ENCODE peak calls at places on chromosomes 11 and 22, in six cellular contexts. One of them, this sample, is unnamed.

GRCh38 chr11:2922635-2923034 is 6.6 kb downstream of the PHLDA2 start:
- DNase-seq in D341Med: no peak
- DNase-seq in LoVo: no peak
- DNase-seq in lower leg skin: no peak
- DNase-seq in activated effector memory CD4-positive, alpha-beta T cell treated with Interleukin-2 at 50 U/mL for 16 hours: no peak
- DNase-seq in pons: no peak
- DNase-seq in this sample: no peak

GRCh38 chr11:46315033-46315738 is 32.1 kb upstream of the DGKZ start:
- DNase-seq in D341Med: peak
- DNase-seq in LoVo: peak
- DNase-seq in lower leg skin: no peak
- DNase-seq in activated effector memory CD4-positive, alpha-beta T cell treated with Interleukin-2 at 50 U/mL for 16 hours: peak
- DNase-seq in pons: no peak
- DNase-seq in this sample: peak

GRCh38 chr22:29700206-29700948 is 19.4 kb upstream of the CABP7 start:
- DNase-seq in D341Med: no peak
- DNase-seq in LoVo: no peak
- DNase-seq in lower leg skin: no peak
- DNase-seq in activated effector memory CD4-positive, alpha-beta T cell treated with Interleukin-2 at 50 U/mL for 16 hours: no peak
- DNase-seq in pons: no peak
- DNase-seq in this sample: no peak

GRCh38 chr11:115659061-115659963 is 155.1 kb upstream of the CADM1 start:
- DNase-seq in D341Med: peak
- DNase-seq in LoVo: no peak
- DNase-seq in lower leg skin: no peak
- DNase-seq in activated effector memory CD4-positive, alpha-beta T cell treated with Interleukin-2 at 50 U/mL for 16 hours: no peak
- DNase-seq in pons: no peak
- DNase-seq in this sample: peak

GRCh38 chr11:59216654-59217640 is 4.2 kb upstream of the MPEG1 start:
- DNase-seq in D341Med: no peak
- DNase-seq in LoVo: peak
- DNase-seq in lower leg skin: peak
- DNase-seq in activated effector memory CD4-positive, alpha-beta T cell treated with Interleukin-2 at 50 U/mL for 16 hours: no peak
- DNase-seq in pons: peak
- DNase-seq in this sample: no peak

GRCh38 chr22:48152916-48153315 is 1390.5 kb downstream of the TBC1D22A start:
- DNase-seq in D341Med: no peak
- DNase-seq in LoVo: no peak
- DNase-seq in lower leg skin: no peak
- DNase-seq in activated effector memory CD4-positive, alpha-beta T cell treated with Interleukin-2 at 50 U/mL for 16 hours: no peak
- DNase-seq in pons: no peak
- DNase-seq in this sample: no peak

GRCh38 chr11:30852091-30852490 is 265.9 kb upstream of the MPPED2 start:
- DNase-seq in D341Med: no peak
- DNase-seq in LoVo: no peak
- DNase-seq in lower leg skin: no peak
- DNase-seq in activated effector memory CD4-positive, alpha-beta T cell treated with Interleukin-2 at 50 U/mL for 16 hours: no peak
- DNase-seq in pons: no peak
- DNase-seq in this sample: no peak

GRCh38 chr11:116558504-116559252 is 214.1 kb downstream of the BUD13 start:
- DNase-seq in D341Med: no peak
- DNase-seq in LoVo: no peak
- DNase-seq in lower leg skin: no peak
- DNase-seq in activated effector memory CD4-positive, alpha-beta T cell treated with Interleukin-2 at 50 U/mL for 16 hours: no peak
- DNase-seq in pons: no peak
- DNase-seq in this sample: no peak

GRCh38 chr11:11230802-11231562 is 122.1 kb downstream of the CSNK2A3 start:
- DNase-seq in D341Med: no peak
- DNase-seq in LoVo: no peak
- DNase-seq in lower leg skin: no peak
- DNase-seq in activated effector memory CD4-positive, alpha-beta T cell treated with Interleukin-2 at 50 U/mL for 16 hours: no peak
- DNase-seq in pons: no peak
- DNase-seq in this sample: no peak

GRCh38 chr22:25334091-25334490 is 114.7 kb downstream of the CRYBB2 start:
- DNase-seq in D341Med: no peak
- DNase-seq in LoVo: peak
- DNase-seq in lower leg skin: no peak
- DNase-seq in activated effector memory CD4-positive, alpha-beta T cell treated with Interleukin-2 at 50 U/mL for 16 hours: no peak
- DNase-seq in pons: peak
- DNase-seq in this sample: peak

GRCh38 chr11:88414981-88415391 is 77.5 kb upstream of the CTSC start:
- DNase-seq in D341Med: no peak
- DNase-seq in LoVo: no peak
- DNase-seq in lower leg skin: no peak
- DNase-seq in activated effector memory CD4-positive, alpha-beta T cell treated with Interleukin-2 at 50 U/mL for 16 hours: no peak
- DNase-seq in pons: no peak
- DNase-seq in this sample: no peak

GRCh38 chr22:46577361-46578249 is 40.2 kb upstream of the CELSR1 start:
- DNase-seq in D341Med: peak
- DNase-seq in LoVo: no peak
- DNase-seq in lower leg skin: no peak
- DNase-seq in activated effector memory CD4-positive, alpha-beta T cell treated with Interleukin-2 at 50 U/mL for 16 hours: no peak
- DNase-seq in pons: no peak
- DNase-seq in this sample: no peak

GRCh38 chr11:46298699-46299424 is 21.4 kb downstream of the CREB3L1 start:
- DNase-seq in D341Med: no peak
- DNase-seq in LoVo: no peak
- DNase-seq in lower leg skin: no peak
- DNase-seq in activated effector memory CD4-positive, alpha-beta T cell treated with Interleukin-2 at 50 U/mL for 16 hours: no peak
- DNase-seq in pons: no peak
- DNase-seq in this sample: no peak

GRCh38 chr11:116078101-116078561 is 573.9 kb upstream of the CADM1 start:
- DNase-seq in D341Med: peak
- DNase-seq in LoVo: no peak
- DNase-seq in lower leg skin: no peak
- DNase-seq in activated effector memory CD4-positive, alpha-beta T cell treated with Interleukin-2 at 50 U/mL for 16 hours: no peak
- DNase-seq in pons: no peak
- DNase-seq in this sample: no peak

GRCh38 chr11:15800121-15800800 is 556.1 kb downstream of the SOX6 start:
- DNase-seq in D341Med: no peak
- DNase-seq in LoVo: peak
- DNase-seq in lower leg skin: peak
- DNase-seq in activated effector memory CD4-positive, alpha-beta T cell treated with Interleukin-2 at 50 U/mL for 16 hours: no peak
- DNase-seq in pons: peak
- DNase-seq in this sample: no peak

GRCh38 chr22:35837328-35837727 is 119.7 kb downstream of the APOL5 start:
- DNase-seq in D341Med: no peak
- DNase-seq in LoVo: no peak
- DNase-seq in lower leg skin: no peak
- DNase-seq in activated effector memory CD4-positive, alpha-beta T cell treated with Interleukin-2 at 50 U/mL for 16 hours: no peak
- DNase-seq in pons: no peak
- DNase-seq in this sample: no peak